ENCODE peak calls at places on chromosomes 2 and 18, in ten cellular contexts. U is stromal cell of bone marrow; A is H54; P is tibial artery; M is occipital lobe; N is hippocampal formation; K is NCI-H748 treated with DMSO at 0.1 percent for 48 hours; L is sciatic nerve; O is KG1; X is activated CD4-positive, alpha-beta T cell treated with anti-CD3 and anti-CD28 coated beads for 24 hours. C is an unnamed sample.

GRCh38 chr2:192016265-192016664 is 169.4 kb upstream of the CAVIN2 start:
- DNase-seq in U (no peak), A (peak), P (no peak), M (no peak), N (no peak), K (no peak), L (no peak), O (no peak), X (no peak), C (no peak)

GRCh38 chr2:165196411-165196810 is 7.4 kb downstream of the SCN3A start:
- DNase-seq in U (no peak), A (no peak), P (no peak), M (no peak), N (no peak), K (no peak), L (no peak), O (no peak), X (no peak), C (no peak)

GRCh38 chr2:197097578-197098366 is 171.3 kb upstream of the PGAP1 start:
- DNase-seq in U (no peak), A (no peak), P (peak), M (no peak), N (no peak), K (no peak), L (no peak), O (no peak), X (no peak), C (no peak)

GRCh38 chr2:157473585-157473984 is 29.7 kb upstream of the CYTIP start:
- DNase-seq in U (no peak), A (no peak), P (no peak), M (no peak), N (no peak), K (no peak), L (no peak), O (no peak), X (no peak), C (no peak)

GRCh38 chr2:118118479-118118878 is 30.2 kb downstream of the INSIG2 start:
- DNase-seq in U (no peak), A (no peak), P (no peak), M (no peak), N (no peak), K (no peak), L (no peak), O (no peak), X (no peak), C (no peak)

GRCh38 chr18:62018034-62018760 is 125.4 kb upstream of the RNF152 start:
- DNase-seq in U (peak), A (no peak), P (no peak), M (no peak), N (no peak), K (no peak), L (peak), O (no peak), X (no peak), C (no peak)

GRCh38 chr18:26008096-26008495 is 82.3 kb downstream of the SS18 start:
- DNase-seq in U (no peak), A (no peak), P (no peak), M (no peak), N (no peak), K (no peak), L (no peak), O (no peak), X (no peak), C (no peak)

GRCh38 chr2:68853035-68853434 is 18.2 kb downstream of the BMP10 start:
- DNase-seq in U (no peak), A (no peak), P (no peak), M (no peak), N (no peak), K (no peak), L (no peak), O (no peak), X (no peak), C (no peak)

GRCh38 chr2:74418312-74418711 is 3.1 kb downstream of the C2orf81 start:
- DNase-seq in U (no peak), A (no peak), P (no peak), M (no peak), N (no peak), K (no peak), L (no peak), O (no peak), X (no peak), C (no peak)

GRCh38 chr2:229408356-229408755 is 137.3 kb upstream of the PID1 start:
- DNase-seq in U (peak), A (peak), P (peak), M (no peak), N (no peak), K (peak), L (no peak), O (no peak), X (no peak), C (no peak)

GRCh38 chr18:25739356-25739755 is 351.1 kb downstream of the SS18 start:
- DNase-seq in U (no peak), A (no peak), P (no peak), M (no peak), N (no peak), K (no peak), L (no peak), O (no peak), X (no peak), C (no peak)

C was measured in NCI-H774.